ENCODE peak calls at places on chromosomes 12 and 14, in five cellular contexts. S is endodermal cell, Y is fibroblast of the conjunctiva, T is NCI-H1694, Z is pancreas. R is an unnamed sample.

GRCh38 chr12:95074766-95075165 is 1.3 kb upstream of the NR2C1 start:
- DNase-seq in S (no peak), Y (no peak), T (no peak), Z (no peak), R (no peak)

GRCh38 chr12:114166360-114166759 is 200.2 kb upstream of the RBM19 start:
- DNase-seq in S (peak), Y (no peak), T (no peak), Z (no peak), R (no peak)

GRCh38 chr12:15532364-15532977 is 210.2 kb downstream of the PTPRO start:
- DNase-seq in S (peak), Y (peak), T (peak), Z (no peak), R (peak)

GRCh38 chr12:124398578-124399227 is 103.8 kb downstream of the RFLNA start:
- DNase-seq in S (no peak), Y (no peak), T (no peak), Z (no peak), R (no peak)

GRCh38 chr14:97578982-97579381 is 781.8 kb downstream of the VRK1 start:
- DNase-seq in S (no peak), Y (no peak), T (no peak), Z (no peak), R (no peak)

GRCh38 chr14:65214741-65215140 is 112.4 kb upstream of the MAX start:
- DNase-seq in S (no peak), Y (no peak), T (no peak), Z (no peak), R (no peak)

GRCh38 chr12:94640134-94640928 is 10.0 kb downstream of the TMCC3 start:
- DNase-seq in S (no peak), Y (no peak), T (no peak), Z (no peak), R (no peak)

GRCh38 chr12:45518516-45519235 is 210.8 kb upstream of the ARID2 start:
- DNase-seq in S (no peak), Y (no peak), T (no peak), Z (no peak), R (peak)

GRCh38 chr14:21734457-21735074 is 60.9 kb upstream of the OR4E1 start:
- DNase-seq in S (no peak), Y (peak), T (peak), Z (no peak), R (peak)

GRCh38 chr14:96297000-96297399 is 41.0 kb downstream of the BDKRB1 start:
- DNase-seq in S (no peak), Y (no peak), T (peak), Z (no peak), R (no peak)

GRCh38 chr12:13194462-13195110 is 1.9 kb upstream of the EMP1 start:
- DNase-seq in S (no peak), Y (no peak), T (no peak), Z (no peak), R (no peak)

GRCh38 chr14:104135121-104135903 is 3.1 kb upstream of the KIF26A start:
- DNase-seq in S (peak), Y (no peak), T (no peak), Z (peak), R (no peak)

GRCh38 chr12:102169922-102170698 is 27.5 kb downstream of the PMCH start:
- DNase-seq in S (no peak), Y (no peak), T (peak), Z (no peak), R (no peak)

GRCh38 chr12:106647793-106648514 is 65.2 kb downstream of the RFX4 start:
- DNase-seq in S (no peak), Y (no peak), T (no peak), Z (no peak), R (no peak)

GRCh38 chr14:98945611-98946570 is 326.1 kb downstream of the BCL11B start:
- DNase-seq in S (peak), Y (no peak), T (no peak), Z (no peak), R (no peak)

GRCh38 chr12:3641428-3641883 is 111.5 kb downstream of the CRACR2A start:
- DNase-seq in S (peak), Y (peak), T (no peak), Z (no peak), R (no peak)

GRCh38 chr12:45655186-45655585 is 74.3 kb upstream of the ARID2 start:
- DNase-seq in S (no peak), Y (no peak), T (peak), Z (no peak), R (peak)

GRCh38 chr12:124730455-124730932 is 133.2 kb downstream of the SCARB1 start:
- DNase-seq in S (no peak), Y (no peak), T (no peak), Z (no peak), R (no peak)

GRCh38 chr14:94439453-94440057 is 13.0 kb downstream of the SERPINA11 start:
- DNase-seq in S (no peak), Y (no peak), T (no peak), Z (no peak), R (no peak)

GRCh38 chr12:67592228-67593011 is 56.1 kb upstream of the DYRK2 start:
- DNase-seq in S (no peak), Y (peak), T (no peak), Z (no peak), R (no peak)

GRCh38 chr12:92059976-92060375 is 85.7 kb downstream of the BTG1 start:
- DNase-seq in S (no peak), Y (no peak), T (no peak), Z (no peak), R (no peak)

GRCh38 chr14:37553935-37554550 is 41.0 kb downstream of the FOXA1 start:
- DNase-seq in S (no peak), Y (no peak), T (no peak), Z (no peak), R (no peak)

GRCh38 chr12:27400856-27401255 is 45.7 kb upstream of the SMCO2 start:
- DNase-seq in S (no peak), Y (no peak), T (no peak), Z (no peak), R (no peak)

GRCh38 chr14:95471526-95472304 is 44.7 kb downstream of the SYNE3 start:
- DNase-seq in S (no peak), Y (no peak), T (no peak), Z (no peak), R (no peak)

GRCh38 chr12:55955800-55956508 is 9.9 kb downstream of the PMEL start:
- DNase-seq in S (peak), Y (no peak), T (no peak), Z (no peak), R (peak)

GRCh38 chr12:46677749-46678148 is 148.0 kb downstream of the SLC38A4 start:
- DNase-seq in S (peak), Y (peak), T (no peak), Z (no peak), R (no peak)

GRCh38 chr12:69466867-69467266 is 3.3 kb upstream of the FRS2 start:
- DNase-seq in S (no peak), Y (no peak), T (no peak), Z (no peak), R (no peak)

GRCh38 chr14:75811862-75812505 is 150.9 kb downstream of the TTLL5 start:
- DNase-seq in S (no peak), Y (no peak), T (no peak), Z (no peak), R (no peak)

R was measured in T-helper 22 cell.